ENCODE peak calls at places on chromosome 20, in five cellular contexts. E, K, O, Z and X are unnamed samples.

GRCh38 chr20:24965065-24965919 is 16.2 kb downstream of the CST7 start:
- DNase-seq in E (no peak), K (no peak), O (no peak), Z (no peak), X (no peak)

GRCh38 chr20:10780901-10781300 is 107.1 kb upstream of the JAG1 start:
- DNase-seq in E (no peak), K (no peak), O (no peak), Z (no peak), X (no peak)

GRCh38 chr20:22861990-22862389 is 173.1 kb upstream of the SSTR4 start:
- DNase-seq in E (no peak), K (no peak), O (no peak), Z (no peak), X (no peak)

GRCh38 chr20:40958598-40958997 is 70.0 kb upstream of the TOP1 start:
- DNase-seq in E (no peak), K (no peak), O (no peak), Z (no peak), X (no peak)

GRCh38 chr20:52410182-52410647 is 218.6 kb upstream of the ZFP64 start:
- DNase-seq in E (peak), K (no peak), O (peak), Z (peak), X (no peak)

GRCh38 chr20:41697861-41698559 is 79.8 kb upstream of the CHD6 start:
- DNase-seq in E (peak), K (no peak), O (no peak), Z (no peak), X (no peak)

GRCh38 chr20:59141818-59142581 is 21.6 kb upstream of the ZNF831 start:
- DNase-seq in E (no peak), K (no peak), O (no peak), Z (no peak), X (no peak)

GRCh38 chr20:37314617-37315292 is 25.3 kb downstream of the MANBAL start:
- DNase-seq in E (no peak), K (no peak), O (no peak), Z (no peak), X (peak)

GRCh38 chr20:34215711-34216381 is 25.4 kb upstream of the ASIP start:
- DNase-seq in E (peak), K (peak), O (peak), Z (no peak), X (peak)

GRCh38 chr20:17795449-17796095 is 95.8 kb downstream of the BANF2 start:
- DNase-seq in E (no peak), K (no peak), O (no peak), Z (no peak), X (no peak)

GRCh38 chr20:38700146-38700545 is 24.1 kb upstream of the SLC32A1 start:
- DNase-seq in E (no peak), K (no peak), O (no peak), Z (no peak), X (no peak)

GRCh38 chr20:1440024-1440423 is 26.6 kb downstream of the NSFL1C start:
- DNase-seq in E (peak), K (no peak), O (no peak), Z (no peak), X (no peak)

GRCh38 chr20:24160563-24161355 is 172.2 kb upstream of the GGTLC1 start:
- DNase-seq in E (peak), K (no peak), O (no peak), Z (no peak), X (no peak)

GRCh38 chr20:40319741-40320499 is 369.1 kb downstream of the MAFB start:
- DNase-seq in E (no peak), K (no peak), O (no peak), Z (no peak), X (no peak)

GRCh38 chr20:57134804-57135203 is 131.6 kb downstream of the BMP7 start:
- DNase-seq in E (no peak), K (no peak), O (no peak), Z (no peak), X (no peak)

GRCh38 chr20:51029963-51030930 is 7.3 kb upstream of the KCNG1 start:
- DNase-seq in E (no peak), K (no peak), O (no peak), Z (no peak), X (no peak)

GRCh38 chr20:18974660-18975059 is 161.1 kb downstream of the SCP2D1 start:
- DNase-seq in E (no peak), K (no peak), O (no peak), Z (no peak), X (no peak)

GRCh38 chr20:63819224-63819917 is 11.7 kb downstream of the ZBTB46 start:
- DNase-seq in E (no peak), K (no peak), O (no peak), Z (no peak), X (no peak)

GRCh38 chr20:40565681-40566040 is 123.4 kb downstream of the MAFB start:
- DNase-seq in E (no peak), K (no peak), O (no peak), Z (no peak), X (no peak)

GRCh38 chr20:63268671-63269439 is 3.8 kb upstream of the ARFGAP1 start:
- DNase-seq in E (no peak), K (no peak), O (no peak), Z (no peak), X (no peak)

GRCh38 chr20:52684176-52684575 is 288.0 kb upstream of the TSHZ2 start:
- DNase-seq in E (no peak), K (no peak), O (no peak), Z (no peak), X (no peak)

GRCh38 chr20:11432407-11432806 is 485.3 kb upstream of the BTBD3 start:
- DNase-seq in E (peak), K (no peak), O (no peak), Z (no peak), X (no peak)

GRCh38 chr20:53126185-53126584 is 154.0 kb downstream of the TSHZ2 start:
- DNase-seq in E (no peak), K (no peak), O (no peak), Z (no peak), X (no peak)

GRCh38 chr20:31967830-31968249 is at the start of gene XKR7:
- DNase-seq in E (no peak), K (no peak), O (no peak), Z (no peak), X (no peak)

GRCh38 chr20:24738981-24739633 is 210.0 kb upstream of the CST7 start:
- DNase-seq in E (no peak), K (no peak), O (no peak), Z (no peak), X (no peak)

GRCh38 chr20:49210101-49210749 is 9.0 kb upstream of the DDX27 start:
- DNase-seq in E (no peak), K (no peak), O (no peak), Z (no peak), X (no peak)

GRCh38 chr20:45094201-45094600 is 6.7 kb downstream of the KCNS1 start:
- DNase-seq in E (no peak), K (no peak), O (no peak), Z (no peak), X (no peak)

GRCh38 chr20:51185861-51186260 is 163.0 kb upstream of the KCNG1 start:
- DNase-seq in E (no peak), K (no peak), O (no peak), Z (no peak), X (no peak)

GRCh38 chr20:4800131-4800530 is 78.4 kb downstream of the PRND start:
- DNase-seq in E (no peak), K (no peak), O (no peak), Z (no peak), X (no peak)

GRCh38 chr20:21702553-21703467 is 2.7 kb upstream of the PAX1 start:
- DNase-seq in E (peak), K (no peak), O (no peak), Z (no peak), X (no peak)

GRCh38 chr20:48841861-48842529 is 14.2 kb upstream of the PREX1 start:
- DNase-seq in E (peak), K (no peak), O (no peak), Z (no peak), X (no peak)

GRCh38 chr20:56779452-56780143 is 150.5 kb downstream of the TFAP2C start:
- DNase-seq in E (no peak), K (no peak), O (no peak), Z (no peak), X (no peak)

GRCh38 chr20:17505664-17506517 is 25.3 kb downstream of the BFSP1 start:
- DNase-seq in E (peak), K (no peak), O (peak), Z (peak), X (no peak)

GRCh38 chr20:44370639-44371218 is 15.2 kb downstream of the HNF4A start:
- DNase-seq in E (no peak), K (no peak), O (no peak), Z (no peak), X (no peak)

GRCh38 chr20:53800883-53801604 is 207.4 kb upstream of the ZNF217 start:
- DNase-seq in E (no peak), K (no peak), O (no peak), Z (no peak), X (no peak)